ENCODE peak calls at places on chromosome 1, in nine cellular contexts. W is HL-60; R is CD8-positive, alpha-beta T cell; H is astrocyte of the spinal cord; U is cardiac fibroblast; J is Peyer's patch; X is neural progenitor cell; F is lung; C is PC-9. N is an unnamed sample.

GRCh38 chr1:224903955-224904354 is 25.5 kb upstream of the DNAH14 start:
- DNase-seq in R (no peak), U (no peak), X (no peak), J (no peak), W (no peak), H (no peak), F (no peak), C (no peak), N (no peak)

GRCh38 chr1:178862864-178863263 is 8.0 kb downstream of the ANGPTL1 start:
- DNase-seq in J (no peak), C (no peak), R (no peak), X (no peak), U (no peak), F (no peak), H (no peak), W (no peak), N (no peak)

GRCh38 chr1:194289569-194290266 is 1103.3 kb upstream of the B3GALT2 start:
- DNase-seq in F (no peak), U (no peak), R (no peak), W (no peak), J (peak; percentile 73), X (no peak), H (no peak), C (no peak), N (no peak)

GRCh38 chr1:30313584-30313983 is 409.8 kb downstream of the MATN1 start:
- DNase-seq in J (no peak), F (no peak), U (no peak), X (no peak), R (no peak), H (no peak), W (no peak), C (no peak), N (peak; percentile 63)

GRCh38 chr1:81369814-81370213 is 430.9 kb upstream of the ADGRL2 start:
- DNase-seq in U (no peak), F (no peak), J (no peak), W (no peak), X (no peak), H (no peak), R (no peak), C (peak; percentile 65), N (no peak)

GRCh38 chr1:10319750-10320149 is 79.1 kb upstream of the PGD start:
- DNase-seq in J (no peak), H (no peak), X (peak; percentile 29), U (no peak), W (no peak), R (no peak), F (no peak), C (no peak), N (no peak)

GRCh38 chr1:19582318-19582717 is 61.8 kb upstream of the NBL1 start:
- DNase-seq in H (no peak), R (peak; percentile 66), W (no peak), C (no peak), F (peak; percentile 78), X (peak; percentile 60), J (peak; percentile 93), U (peak; percentile 44), N (no peak)

GRCh38 chr1:234778215-234779159 is 168.5 kb upstream of the IRF2BP2 start:
- DNase-seq in J (no peak), X (peak; percentile 30), U (no peak), W (peak; percentile 100), C (no peak), R (no peak), H (no peak), F (peak; percentile 46), N (peak; percentile 90)

GRCh38 chr1:8600336-8600735 is 217.1 kb downstream of the RERE start:
- DNase-seq in U (peak; percentile 37), J (no peak), X (no peak), R (no peak), C (no peak), F (no peak), W (no peak), H (no peak), N (no peak)

GRCh38 chr1:26728645-26729044 is 32.8 kb downstream of the ARID1A start:
- DNase-seq in R (no peak), C (peak; percentile 82), J (no peak), U (no peak), H (no peak), F (no peak), X (no peak), W (no peak), N (no peak)

GRCh38 chr1:177346960-177347359 is 176.2 kb downstream of the BRINP2 start:
- DNase-seq in X (no peak), H (no peak), U (no peak), F (no peak), R (no peak), J (peak; percentile 80), C (no peak), W (no peak), N (no peak)

GRCh38 chr1:226223786-226224244 is 351 bp downstream of the MIXL1 start:
- DNase-seq in C (no peak), J (peak; percentile 63), R (no peak), X (peak; percentile 76), U (no peak), H (peak; percentile 7), W (peak; percentile 3), F (no peak), N (no peak)

GRCh38 chr1:109191377-109191776 is 22.3 kb upstream of the SARS1 start:
- DNase-seq in C (no peak), W (no peak), J (no peak), F (no peak), U (no peak), R (no peak), H (no peak), X (peak; percentile 66), N (no peak)
- TF ChIP-seq CTCF in C (no peak), W (no peak), J (no peak), F (no peak), U (peak; percentile 16), R (no peak), H (peak; percentile 32), X (peak; percentile 57), N (peak; percentile 17)

GRCh38 chr1:204576422-204576821 is 60.2 kb downstream of the MDM4 start:
- DNase-seq in H (no peak), J (no peak), U (no peak), W (no peak), F (no peak), R (no peak), X (peak; percentile 30), C (no peak), N (no peak)

GRCh38 chr1:204573563-204573925 is 57.3 kb downstream of the MDM4 start:
- DNase-seq in H (no peak), R (no peak), X (no peak), U (peak; percentile 32), F (no peak), W (no peak), J (no peak), C (peak; percentile 69), N (no peak)

GRCh38 chr1:204574016-204574855 is 58.0 kb downstream of the MDM4 start:
- DNase-seq in U (no peak), C (no peak), H (no peak), F (no peak), W (no peak), R (no peak), J (no peak), X (no peak), N (no peak)

GRCh38 chr1:204574856-204575145 is 58.6 kb downstream of the MDM4 start:
- DNase-seq in W (no peak), X (no peak), C (no peak), J (no peak), F (no peak), R (no peak), H (no peak), U (no peak), N (no peak)

DNA sequence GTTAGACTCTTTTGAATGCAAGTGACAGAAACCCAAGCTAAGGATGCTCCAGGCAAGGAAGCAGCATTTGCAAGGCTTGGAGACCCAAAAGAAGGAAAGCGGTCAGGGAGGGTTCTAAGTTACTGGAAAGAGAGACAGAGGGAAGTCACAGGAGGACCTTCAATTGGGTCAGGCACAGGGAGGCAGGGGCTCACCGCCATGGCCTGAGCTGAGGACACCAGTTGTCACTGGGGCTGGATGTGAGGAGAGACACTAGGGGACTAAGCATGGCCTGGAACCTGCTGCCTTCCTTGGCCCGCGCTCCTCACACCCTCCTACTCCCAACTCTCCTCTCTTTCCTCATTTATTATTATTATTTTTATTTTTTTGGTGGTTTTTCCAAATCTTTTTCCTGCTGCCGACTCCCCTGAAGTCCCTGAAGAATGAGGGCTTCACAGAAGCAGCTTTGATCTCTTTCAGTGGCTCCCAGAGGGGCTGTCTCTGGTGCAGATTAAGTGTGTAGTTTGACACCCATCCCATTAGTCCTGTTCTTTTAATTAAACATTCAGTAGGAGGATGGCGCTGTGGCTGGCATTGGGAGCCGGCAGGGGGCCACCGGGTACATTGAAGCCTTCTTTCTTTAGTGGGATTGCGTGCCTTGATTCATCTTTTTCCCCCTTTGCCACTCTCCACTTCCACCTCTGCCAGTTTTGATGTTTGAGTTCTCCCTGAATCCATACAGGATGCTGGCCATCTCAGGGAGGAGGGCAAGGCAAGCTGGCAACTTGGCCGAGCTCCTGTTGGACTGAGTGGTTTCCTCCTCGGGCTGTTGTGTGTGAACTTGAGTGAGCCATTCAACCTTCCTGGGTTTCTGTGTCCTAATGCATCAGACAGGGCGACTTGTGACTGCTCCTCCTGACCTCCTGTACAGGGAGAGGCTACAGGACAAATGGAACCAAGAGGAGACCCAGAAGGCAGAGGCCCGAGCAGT is 59.3 kb downstream of the MDM4 start:
- DNase-seq in J (no peak), X (peak; percentile 29), R (no peak), W (no peak), H (no peak), U (no peak), C (no peak), F (no peak), N (no peak)
- TF ChIP-seq CTCF in J (no peak), X (no peak), R (no peak), W (no peak), H (no peak), U (no peak), C (no peak), F (no peak), N (no peak)

DNA sequence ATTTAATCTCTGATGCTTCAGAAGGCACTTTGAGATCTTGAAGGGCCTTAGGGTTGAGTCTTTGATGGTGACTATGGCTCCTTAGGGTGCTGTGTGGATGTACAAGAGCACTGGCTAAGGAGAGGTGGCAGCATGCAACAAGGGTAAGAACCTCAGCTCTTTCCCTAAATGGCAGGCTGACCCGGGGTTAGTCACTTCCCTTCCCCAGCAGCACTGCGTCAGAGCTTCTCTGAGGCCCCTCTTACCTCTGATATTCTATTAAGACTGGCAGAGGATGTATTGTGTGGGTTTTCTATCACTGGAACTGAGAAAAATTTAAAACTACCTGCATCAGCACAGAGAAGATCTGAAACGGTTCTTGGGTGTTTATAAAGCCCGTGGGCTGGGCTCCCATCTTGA is 11.8 kb downstream of the C1orf116 start:
- DNase-seq in X (no peak), U (peak; percentile 59), J (no peak), F (no peak), H (peak; percentile 5), R (no peak), W (no peak), C (no peak), N (no peak)
- TF ChIP-seq CTCF in X (no peak), U (no peak), J (no peak), F (no peak), H (no peak), R (no peak), W (no peak), C (no peak), N (no peak)

DNA sequence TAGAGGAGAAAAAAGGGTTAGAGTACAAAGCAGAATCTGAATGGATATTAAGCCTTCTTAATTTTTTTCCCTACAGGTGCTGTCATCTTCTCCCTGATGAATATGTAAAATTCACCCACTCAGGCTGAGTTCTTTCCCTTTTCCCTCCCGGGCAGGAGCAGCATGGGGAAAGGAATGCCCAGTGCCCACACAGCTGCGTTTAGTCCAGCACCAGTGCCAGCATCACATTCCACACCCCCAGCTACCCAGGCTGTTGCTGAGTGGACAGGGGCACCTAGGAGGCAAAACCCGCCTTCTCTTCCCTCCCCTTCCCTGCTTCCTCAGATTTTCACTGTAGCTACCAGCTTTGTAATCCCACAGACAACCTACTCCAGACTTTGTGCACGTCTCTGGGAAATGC is 3.4 kb upstream of the CADM3 start:
- DNase-seq in R (no peak), U (no peak), J (no peak), W (no peak), F (no peak), C (no peak), X (no peak), H (no peak), N (no peak)
- TF ChIP-seq CTCF in R (no peak), U (no peak), J (no peak), W (no peak), F (no peak), C (no peak), X (no peak), H (no peak), N (no peak)